ENCODE peak calls at places on chromosomes 3 and 15, in four cellular contexts. P is HepG2, Z is GM12878, F is K562. M is an unnamed sample.
A peak's percentile ranks its signal among the peaks of the same experiment; 100 is the strongest.

GRCh38 chr3:12964713-12965612 is 108.3 kb downstream of the IQSEC1 start:
- DNase-seq in P (peak; percentile 98), Z (no peak), F (no peak), M (no peak)

GRCh38 chr3:188111002-188111584 is 42.9 kb upstream of the LPP start:
- DNase-seq in P (peak; percentile 50), Z (no peak), F (no peak), M (no peak)

GRCh38 chr15:54102704-54103103 is 124.5 kb downstream of the UNC13C start:
- DNase-seq in P (no peak), Z (no peak), F (no peak), M (no peak)

GRCh38 chr15:47505712-47506542 is 211.4 kb upstream of the SEMA6D start:
- DNase-seq in P (no peak), Z (no peak), F (no peak), M (no peak)

GRCh38 chr3:157174265-157174615 is 14.3 kb upstream of the CCNL1 start:
- DNase-seq in P (no peak), Z (no peak), F (no peak), M (no peak)

GRCh38 chr3:190076601-190077444 is 43.9 kb downstream of the P3H2 start:
- DNase-seq in P (peak; percentile 6), Z (no peak), F (no peak), M (peak; percentile 41)

GRCh38 chr3:57161915-57162314 is 3.2 kb downstream of the IL17RD start:
- DNase-seq in P (no peak), Z (no peak), F (no peak), M (no peak)

GRCh38 chr3:41274944-41275668 is 75.8 kb downstream of the CTNNB1 start:
- DNase-seq in P (peak; percentile 88), Z (no peak), F (no peak), M (no peak)

GRCh38 chr3:113270096-113270495 is 58.7 kb downstream of the BOC start:
- DNase-seq in P (no peak), Z (no peak), F (no peak), M (no peak)

GRCh38 chr3:149489060-149489690 is 14.7 kb downstream of the TM4SF4 start:
- DNase-seq in P (no peak), Z (no peak), F (peak; percentile 25), M (no peak)

GRCh38 chr3:166390303-166390702 is 553.1 kb upstream of the BCHE start:
- DNase-seq in P (no peak), Z (no peak), F (no peak), M (no peak)

GRCh38 chr15:41022487-41023090 is 69.3 kb downstream of the CHAC1 start:
- DNase-seq in P (peak; percentile 28), Z (peak; percentile 21), F (peak; percentile 30), M (peak; percentile 58)

GRCh38 chr3:172189987-172190603 is 150.7 kb downstream of the FNDC3B start:
- DNase-seq in P (no peak), Z (no peak), F (no peak), M (no peak)

GRCh38 chr15:59701880-59702279 is 12.8 kb upstream of the BNIP2 start:
- DNase-seq in P (no peak), Z (no peak), F (no peak), M (no peak)

GRCh38 chr3:13159890-13160289 is 86.7 kb upstream of the IQSEC1 start:
- DNase-seq in P (no peak), Z (no peak), F (no peak), M (no peak)

GRCh38 chr3:99843590-99844260 is 26.1 kb downstream of the CMSS1 start:
- DNase-seq in P (no peak), Z (no peak), F (no peak), M (no peak)

GRCh38 chr3:31654998-31655397 is 122.3 kb downstream of the STT3B start:
- DNase-seq in P (no peak), Z (no peak), F (no peak), M (no peak)

GRCh38 chr3:25820372-25820771 is 30.5 kb downstream of the OXSM start:
- DNase-seq in P (no peak), Z (no peak), F (peak; percentile 19), M (no peak)

GRCh38 chr3:120894285-120894684 is 13.7 kb upstream of the STXBP5L start:
- DNase-seq in P (no peak), Z (no peak), F (no peak), M (no peak)

GRCh38 chr15:23447107-23447500 is at the start of gene GOLGA6L2:
- DNase-seq in P (no peak), Z (no peak), F (peak; percentile 74), M (no peak)

GRCh38 chr15:80093854-80094418 is 34.5 kb downstream of the ZFAND6 start:
- DNase-seq in P (no peak), Z (no peak), F (peak; percentile 9), M (no peak)

GRCh38 chr3:177652556-177653290 is 455.4 kb upstream of the TBL1XR1 start:
- DNase-seq in P (no peak), Z (no peak), F (no peak), M (no peak)

GRCh38 chr15:88987951-88988671 is 74.9 kb upstream of the MFGE8 start:
- DNase-seq in P (no peak), Z (no peak), F (peak; percentile 32), M (peak; percentile 72)

GRCh38 chr3:167958141-167958540 is 137.6 kb downstream of the GOLIM4 start:
- DNase-seq in P (no peak), Z (no peak), F (no peak), M (no peak)

GRCh38 chr3:159765025-159765859 is 223.4 kb upstream of the IL12A start:
- DNase-seq in P (no peak), Z (no peak), F (no peak), M (peak; percentile 67)

GRCh38 chr15:92614301-92614700 is 41.3 kb downstream of the FAM174B start:
- DNase-seq in P (no peak), Z (no peak), F (no peak), M (no peak)

GRCh38 chr15:33279613-33280205 is 31.1 kb upstream of the RYR3 start:
- DNase-seq in P (no peak), Z (no peak), F (no peak), M (no peak)

GRCh38 chr15:57158997-57159668 is 217.2 kb upstream of the CGNL1 start:
- DNase-seq in P (no peak), Z (no peak), F (no peak), M (no peak)

GRCh38 chr3:153903430-153903829 is 217.8 kb upstream of the ARHGEF26 start:
- DNase-seq in P (no peak), Z (no peak), F (no peak), M (no peak)

GRCh38 chr3:16064660-16065414 is 109.6 kb upstream of the GALNT15 start:
- DNase-seq in P (peak; percentile 12), Z (no peak), F (no peak), M (no peak)

GRCh38 chr3:170085396-170085795 is 47.6 kb downstream of the GPR160 start:
- DNase-seq in P (no peak), Z (no peak), F (no peak), M (no peak)

GRCh38 chr3:170081079-170081741 is 43.4 kb downstream of the GPR160 start:
- DNase-seq in P (no peak), Z (no peak), F (no peak), M (no peak)

GRCh38 chr3:170080605-170081004 is 42.8 kb downstream of the GPR160 start:
- DNase-seq in P (peak; percentile 13), Z (no peak), F (no peak), M (no peak)

GRCh38 chr3:170079466-170080165 is 41.8 kb downstream of the GPR160 start:
- DNase-seq in P (peak; percentile 74), Z (no peak), F (no peak), M (no peak)

DNA sequence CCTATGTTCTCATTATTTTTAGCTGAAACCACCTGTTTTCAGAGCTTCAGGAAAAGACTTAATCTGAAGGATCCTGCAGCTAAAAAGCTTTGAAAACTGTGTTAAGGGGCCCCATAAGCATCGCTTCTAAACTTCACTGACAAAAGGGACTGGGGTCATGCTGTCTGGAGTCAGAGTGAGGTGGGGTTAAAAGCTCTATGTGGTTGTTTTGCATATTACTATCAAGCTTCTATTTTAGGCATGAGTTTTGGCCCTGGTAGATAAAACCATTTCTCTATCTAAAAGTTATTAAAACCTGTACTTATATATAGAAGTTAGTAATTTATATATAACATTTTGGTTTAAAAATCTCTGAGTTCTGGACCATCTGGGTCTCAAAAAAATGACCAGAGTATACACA is 45.5 kb downstream of the GPR160 start:
- DNase-seq in P (no peak), Z (no peak), F (no peak), M (no peak)
- TF ChIP-seq CBX5 in P (no peak), Z (no peak), F (no peak), M (no peak)

GRCh38 chr3:174116421-174116820 is 718.9 kb downstream of the NLGN1 start:
- DNase-seq in P (no peak), Z (no peak), F (no peak), M (no peak)
- TF ChIP-seq CBX5 in P (no peak), Z (no peak), F (no peak), M (no peak)

GRCh38 chr3:48151058-48151806 is 37.0 kb downstream of the CDC25A start:
- DNase-seq in P (peak; percentile 78), Z (peak; percentile 43), F (peak; percentile 75), M (peak; percentile 77)
- TF ChIP-seq CBX5 in P (no peak), Z (no peak), F (no peak), M (no peak)

GRCh38 chr3:183807329-183807728 is 18.0 kb downstream of the MAP6D1 start:
- DNase-seq in P (no peak), Z (no peak), F (no peak), M (no peak)

GRCh38 chr3:183808355-183808754 is 17.0 kb downstream of the MAP6D1 start:
- DNase-seq in P (no peak), Z (no peak), F (no peak), M (no peak)

GRCh38 chr3:183809209-183809608 is 16.2 kb downstream of the MAP6D1 start:
- DNase-seq in P (no peak), Z (no peak), F (no peak), M (no peak)

GRCh38 chr3:183810643-183811594 is 14.5 kb downstream of the MAP6D1 start:
- DNase-seq in P (no peak), Z (no peak), F (no peak), M (no peak)

DNA sequence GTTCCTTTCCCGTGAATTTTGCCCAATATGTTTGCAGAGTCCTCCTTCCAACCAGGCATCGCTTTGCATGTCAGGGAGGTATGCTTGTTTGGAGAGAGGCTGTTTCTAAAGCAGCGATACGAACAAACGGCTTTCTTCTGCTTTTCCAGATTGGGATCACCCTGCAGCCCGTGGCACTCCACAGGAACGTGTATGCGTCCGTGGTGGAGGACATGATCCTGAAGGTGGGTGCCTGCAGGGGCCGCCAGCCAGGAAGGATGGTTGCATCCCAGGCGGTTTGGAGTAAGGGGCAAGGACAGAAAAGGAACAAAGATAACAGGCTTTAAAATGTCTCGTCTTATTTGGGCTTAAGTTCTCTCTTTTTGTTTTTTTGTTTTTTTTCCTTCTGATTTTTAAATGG is 17.5 kb downstream of the MAP6D1 start:
- DNase-seq in P (no peak), Z (no peak), F (no peak), M (no peak)
- TF ChIP-seq CBX5 in P (no peak), Z (no peak), F (no peak), M (no peak)

DNA sequence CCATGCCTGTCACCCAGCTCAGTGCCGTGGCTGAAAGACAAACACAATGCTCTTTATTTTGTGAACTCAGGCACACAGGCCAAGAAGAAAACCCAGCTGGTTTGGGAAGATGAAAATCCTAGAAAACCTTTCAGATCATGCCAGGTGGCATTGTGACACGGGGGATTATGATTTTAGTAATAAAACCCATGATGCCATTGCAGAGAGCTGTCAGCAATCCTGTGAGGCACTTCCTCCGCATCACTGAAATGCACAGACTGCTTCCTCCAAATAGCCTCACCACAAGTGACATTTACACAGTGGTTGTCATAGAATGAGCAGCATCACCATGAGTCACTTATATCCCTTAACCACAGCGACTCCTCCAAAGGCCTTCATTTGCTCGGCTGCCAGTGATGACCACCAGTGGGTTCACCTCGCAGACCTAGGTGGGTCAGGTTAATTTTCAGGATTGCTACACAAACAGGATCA is 22.7 kb downstream of the ABHD6 start:
- DNase-seq in P (no peak), Z (no peak), F (no peak), M (no peak)
- TF ChIP-seq CBX5 in P (no peak), Z (no peak), F (no peak), M (no peak)

GRCh38 chr3:60580826-60581225 is 670.4 kb downstream of the FHIT start:
- DNase-seq in P (no peak), Z (no peak), F (no peak), M (no peak)
- TF ChIP-seq CBX5 in P (no peak), Z (no peak), F (no peak), M (no peak)